ENCODE peak calls at places on chromosome 4, in five cellular contexts. One of them, this sample, is unnamed.

GRCh38 chr4:109560687-109561452 is 824 bp downstream of the MCUB start:
- DNase-seq in psoas muscle: peak
- DNase-seq in bronchial epithelial cell: peak
- DNase-seq in cardiac fibroblast: peak
- DNase-seq in astrocyte of the spinal cord: peak
- DNase-seq in this sample: peak

GRCh38 chr4:7201351-7202305 is 9.3 kb downstream of the SORCS2 start:
- DNase-seq in astrocyte of the spinal cord: no peak
- DNase-seq in psoas muscle: no peak
- DNase-seq in bronchial epithelial cell: no peak
- DNase-seq in cardiac fibroblast: no peak
- DNase-seq in this sample: no peak

GRCh38 chr4:1767058-1767769 is 25.9 kb upstream of the FGFR3 start:
- DNase-seq in bronchial epithelial cell: no peak
- DNase-seq in psoas muscle: no peak
- DNase-seq in astrocyte of the spinal cord: no peak
- DNase-seq in cardiac fibroblast: no peak
- DNase-seq in this sample: no peak

GRCh38 chr4:33780952-33781655 is 2463.2 kb downstream of the ARAP2 start:
- DNase-seq in astrocyte of the spinal cord: peak
- DNase-seq in bronchial epithelial cell: peak
- DNase-seq in cardiac fibroblast: peak
- DNase-seq in psoas muscle: no peak
- DNase-seq in this sample: peak

GRCh38 chr4:78707268-78707667 is 68.9 kb upstream of the BMP2K start:
- DNase-seq in astrocyte of the spinal cord: no peak
- DNase-seq in psoas muscle: no peak
- DNase-seq in bronchial epithelial cell: no peak
- DNase-seq in cardiac fibroblast: no peak
- DNase-seq in this sample: no peak

GRCh38 chr4:128601992-128602695 is 207.4 kb upstream of the JADE1 start:
- DNase-seq in psoas muscle: no peak
- DNase-seq in bronchial epithelial cell: peak
- DNase-seq in astrocyte of the spinal cord: peak
- DNase-seq in cardiac fibroblast: peak
- DNase-seq in this sample: peak

GRCh38 chr4:156060661-156061060 is 107.0 kb upstream of the CTSO start:
- DNase-seq in astrocyte of the spinal cord: no peak
- DNase-seq in bronchial epithelial cell: no peak
- DNase-seq in cardiac fibroblast: no peak
- DNase-seq in psoas muscle: no peak
- DNase-seq in this sample: no peak

GRCh38 chr4:95219109-95219508 is 329.7 kb downstream of the UNC5C start:
- DNase-seq in bronchial epithelial cell: no peak
- DNase-seq in cardiac fibroblast: peak
- DNase-seq in astrocyte of the spinal cord: peak
- DNase-seq in psoas muscle: no peak
- DNase-seq in this sample: peak

GRCh38 chr4:184217569-184218131 is at the start of gene ENPP6:
- DNase-seq in cardiac fibroblast: no peak
- DNase-seq in psoas muscle: no peak
- DNase-seq in astrocyte of the spinal cord: no peak
- DNase-seq in bronchial epithelial cell: no peak
- DNase-seq in this sample: no peak

GRCh38 chr4:119300072-119300387 is 21.9 kb downstream of the FABP2 start:
- DNase-seq in bronchial epithelial cell: peak
- DNase-seq in cardiac fibroblast: peak
- DNase-seq in psoas muscle: peak
- DNase-seq in astrocyte of the spinal cord: no peak
- DNase-seq in this sample: peak

GRCh38 chr4:151558496-151559113 is 149.6 kb downstream of the FHIP1A start:
- DNase-seq in astrocyte of the spinal cord: no peak
- DNase-seq in cardiac fibroblast: no peak
- DNase-seq in psoas muscle: no peak
- DNase-seq in bronchial epithelial cell: no peak
- DNase-seq in this sample: no peak

GRCh38 chr4:87018751-87019150 is 83.9 kb downstream of the AFF1 start:
- DNase-seq in cardiac fibroblast: no peak
- DNase-seq in psoas muscle: no peak
- DNase-seq in bronchial epithelial cell: no peak
- DNase-seq in astrocyte of the spinal cord: no peak
- DNase-seq in this sample: no peak

GRCh38 chr4:77742054-77742453 is 77.1 kb downstream of the CNOT6L start:
- DNase-seq in cardiac fibroblast: peak
- DNase-seq in psoas muscle: no peak
- DNase-seq in astrocyte of the spinal cord: no peak
- DNase-seq in bronchial epithelial cell: peak
- DNase-seq in this sample: peak

GRCh38 chr4:41129128-41129754 is 85.1 kb downstream of the APBB2 start:
- DNase-seq in psoas muscle: no peak
- DNase-seq in bronchial epithelial cell: no peak
- DNase-seq in astrocyte of the spinal cord: no peak
- DNase-seq in cardiac fibroblast: no peak
- DNase-seq in this sample: no peak

GRCh38 chr4:185412412-185412811 is 13.4 kb downstream of the UFSP2 start:
- DNase-seq in astrocyte of the spinal cord: no peak
- DNase-seq in bronchial epithelial cell: no peak
- DNase-seq in psoas muscle: no peak
- DNase-seq in cardiac fibroblast: no peak
- DNase-seq in this sample: no peak

GRCh38 chr4:163988921-163989320 is 494.4 kb downstream of the TMA16 start:
- DNase-seq in astrocyte of the spinal cord: no peak
- DNase-seq in cardiac fibroblast: no peak
- DNase-seq in psoas muscle: no peak
- DNase-seq in bronchial epithelial cell: no peak
- DNase-seq in this sample: no peak

GRCh38 chr4:92952897-92953296 is 649.1 kb downstream of the GRID2 start:
- DNase-seq in psoas muscle: no peak
- DNase-seq in bronchial epithelial cell: no peak
- DNase-seq in astrocyte of the spinal cord: no peak
- DNase-seq in cardiac fibroblast: no peak
- DNase-seq in this sample: no peak

GRCh38 chr4:56626963-56627362 is 54.1 kb downstream of the HOPX start:
- DNase-seq in astrocyte of the spinal cord: no peak
- DNase-seq in psoas muscle: no peak
- DNase-seq in bronchial epithelial cell: no peak
- DNase-seq in cardiac fibroblast: peak
- DNase-seq in this sample: no peak

GRCh38 chr4:77538574-77539157 is 67.0 kb upstream of the CXCL13 start:
- DNase-seq in psoas muscle: no peak
- DNase-seq in cardiac fibroblast: peak
- DNase-seq in bronchial epithelial cell: peak
- DNase-seq in astrocyte of the spinal cord: peak
- DNase-seq in this sample: peak

GRCh38 chr4:20042769-20043168 is 208.9 kb upstream of the SLIT2 start:
- DNase-seq in bronchial epithelial cell: peak
- DNase-seq in psoas muscle: no peak
- DNase-seq in cardiac fibroblast: no peak
- DNase-seq in astrocyte of the spinal cord: no peak
- DNase-seq in this sample: no peak

GRCh38 chr4:183797445-183798248 is 107.5 kb upstream of the STOX2 start:
- DNase-seq in astrocyte of the spinal cord: peak
- DNase-seq in bronchial epithelial cell: peak
- DNase-seq in psoas muscle: peak
- DNase-seq in cardiac fibroblast: peak
- DNase-seq in this sample: peak

GRCh38 chr4:26762650-26763049 is 98.0 kb upstream of the STIM2 start:
- DNase-seq in astrocyte of the spinal cord: no peak
- DNase-seq in psoas muscle: no peak
- DNase-seq in cardiac fibroblast: peak
- DNase-seq in bronchial epithelial cell: peak
- DNase-seq in this sample: peak

DNA sequence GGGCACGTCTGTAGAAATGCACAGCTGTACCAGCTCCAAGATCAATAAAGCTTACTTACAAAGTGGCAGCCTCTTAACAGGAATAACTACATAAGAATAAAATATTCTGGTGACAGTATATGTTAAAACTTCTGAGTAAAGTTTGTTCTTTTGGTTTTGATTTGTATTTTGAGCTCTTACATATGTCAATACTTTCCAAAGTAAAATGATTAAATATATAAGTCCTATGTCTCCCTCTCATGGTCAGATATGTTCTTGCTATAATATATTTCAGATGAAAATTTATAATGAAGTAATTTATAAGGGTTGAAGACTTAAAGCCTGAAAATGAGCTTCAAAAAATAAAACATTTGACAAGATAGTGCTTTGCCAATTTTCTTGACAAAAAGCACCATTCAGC is 254.4 kb downstream of the NPFFR2 start:
- DNase-seq in cardiac fibroblast: peak
- DNase-seq in bronchial epithelial cell: peak
- DNase-seq in astrocyte of the spinal cord: peak
- DNase-seq in psoas muscle: no peak
- DNase-seq in this sample: peak
- TF ChIP-seq CTCF in cardiac fibroblast: peak
- TF ChIP-seq CTCF in bronchial epithelial cell: no peak
- TF ChIP-seq CTCF in astrocyte of the spinal cord: peak
- TF ChIP-seq CTCF in psoas muscle: no peak
- TF ChIP-seq CTCF in this sample: no peak

GRCh38 chr4:3724319-3725231 is 41.6 kb upstream of the ADRA2C start:
- DNase-seq in astrocyte of the spinal cord: no peak
- DNase-seq in psoas muscle: no peak
- DNase-seq in cardiac fibroblast: no peak
- DNase-seq in bronchial epithelial cell: no peak
- DNase-seq in this sample: no peak
- H3K4me3 ChIP-seq in astrocyte of the spinal cord: no peak
- H3K4me3 ChIP-seq in psoas muscle: no peak
- H3K4me3 ChIP-seq in cardiac fibroblast: no peak
- H3K4me3 ChIP-seq in bronchial epithelial cell: no peak
- H3K4me3 ChIP-seq in this sample: no peak

DNA sequence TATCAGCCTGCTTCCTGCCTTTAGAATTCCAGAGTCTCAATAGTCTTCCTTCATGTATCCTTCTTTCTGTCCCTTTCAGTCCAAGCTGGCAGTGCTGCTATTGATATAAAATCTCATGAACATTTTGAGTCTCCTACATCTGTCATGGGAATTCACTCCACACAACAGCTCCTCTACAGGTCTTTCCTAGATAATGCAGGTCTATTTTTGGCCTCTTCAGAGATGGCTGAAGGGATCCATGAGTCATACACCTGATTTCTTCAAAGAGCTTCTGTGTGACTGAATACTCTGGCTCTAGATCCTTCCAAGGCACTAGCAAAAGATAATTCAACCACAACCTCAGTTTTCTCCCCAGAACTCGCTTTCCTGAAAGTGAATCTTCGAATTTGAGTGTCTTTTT is 115.4 kb downstream of the STPG2 start:
- DNase-seq in astrocyte of the spinal cord: peak
- DNase-seq in bronchial epithelial cell: peak
- DNase-seq in psoas muscle: no peak
- DNase-seq in cardiac fibroblast: peak
- DNase-seq in this sample: peak
- TF ChIP-seq CTCF in astrocyte of the spinal cord: peak
- TF ChIP-seq CTCF in bronchial epithelial cell: peak
- TF ChIP-seq CTCF in psoas muscle: no peak
- TF ChIP-seq CTCF in cardiac fibroblast: no peak
- TF ChIP-seq CTCF in this sample: no peak

GRCh38 chr4:15779336-15779735 is 1.2 kb downstream of the CD38 start:
- DNase-seq in cardiac fibroblast: peak
- DNase-seq in astrocyte of the spinal cord: peak
- DNase-seq in psoas muscle: peak
- DNase-seq in bronchial epithelial cell: peak
- DNase-seq in this sample: peak
- H3K4me3 ChIP-seq in cardiac fibroblast: peak
- H3K4me3 ChIP-seq in astrocyte of the spinal cord: peak
- H3K4me3 ChIP-seq in psoas muscle: peak
- H3K4me3 ChIP-seq in bronchial epithelial cell: peak
- H3K4me3 ChIP-seq in this sample: peak

GRCh38 chr4:70984587-70984986 is 8.9 kb upstream of the DCK start:
- DNase-seq in astrocyte of the spinal cord: no peak
- DNase-seq in bronchial epithelial cell: no peak
- DNase-seq in psoas muscle: no peak
- DNase-seq in cardiac fibroblast: no peak
- DNase-seq in this sample: no peak
- TF ChIP-seq CTCF in astrocyte of the spinal cord: no peak
- TF ChIP-seq CTCF in bronchial epithelial cell: no peak
- TF ChIP-seq CTCF in psoas muscle: no peak
- TF ChIP-seq CTCF in cardiac fibroblast: no peak
- TF ChIP-seq CTCF in this sample: no peak

GRCh38 chr4:16609170-16609758 is 289.2 kb downstream of the LDB2 start:
- DNase-seq in psoas muscle: no peak
- DNase-seq in astrocyte of the spinal cord: no peak
- DNase-seq in cardiac fibroblast: no peak
- DNase-seq in bronchial epithelial cell: no peak
- DNase-seq in this sample: no peak

GRCh38 chr4:16607241-16607640 is 291.2 kb downstream of the LDB2 start:
- DNase-seq in bronchial epithelial cell: no peak
- DNase-seq in astrocyte of the spinal cord: no peak
- DNase-seq in psoas muscle: no peak
- DNase-seq in cardiac fibroblast: no peak
- DNase-seq in this sample: no peak

GRCh38 chr4:16608123-16608522 is 290.3 kb downstream of the LDB2 start:
- DNase-seq in bronchial epithelial cell: no peak
- DNase-seq in astrocyte of the spinal cord: no peak
- DNase-seq in psoas muscle: no peak
- DNase-seq in cardiac fibroblast: no peak
- DNase-seq in this sample: peak

GRCh38 chr4:16607693-16608092 is 290.8 kb downstream of the LDB2 start:
- DNase-seq in psoas muscle: no peak
- DNase-seq in astrocyte of the spinal cord: no peak
- DNase-seq in cardiac fibroblast: no peak
- DNase-seq in bronchial epithelial cell: no peak
- DNase-seq in this sample: no peak

DNA sequence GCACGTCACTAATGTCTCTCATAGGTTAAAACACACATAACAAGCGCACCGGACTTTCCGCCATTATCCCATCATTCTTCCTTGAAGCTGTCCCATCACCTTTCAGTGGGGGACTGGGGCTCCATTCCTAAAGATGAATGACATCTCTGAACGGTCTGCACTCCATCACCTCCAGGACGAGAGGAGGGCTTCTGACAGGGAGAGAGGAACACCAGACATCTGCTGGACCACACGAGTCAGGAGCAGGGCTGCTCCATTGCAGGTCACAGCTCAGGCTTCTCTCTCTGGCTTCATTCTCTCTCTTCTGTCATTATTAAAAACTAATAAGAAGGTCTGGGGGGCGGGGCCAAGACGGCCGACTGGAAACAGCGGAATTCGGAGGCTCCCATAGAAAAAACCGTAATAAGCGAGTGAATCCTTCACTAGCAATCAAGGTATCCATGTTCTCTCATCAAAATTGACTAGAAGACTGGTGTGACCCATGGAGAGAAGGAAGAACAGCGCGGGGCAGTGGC is 289.8 kb downstream of the LDB2 start:
- DNase-seq in bronchial epithelial cell: no peak
- DNase-seq in astrocyte of the spinal cord: no peak
- DNase-seq in cardiac fibroblast: no peak
- DNase-seq in psoas muscle: no peak
- DNase-seq in this sample: no peak
- H3K4me3 ChIP-seq in bronchial epithelial cell: no peak
- H3K4me3 ChIP-seq in astrocyte of the spinal cord: no peak
- H3K4me3 ChIP-seq in cardiac fibroblast: no peak
- H3K4me3 ChIP-seq in psoas muscle: no peak
- H3K4me3 ChIP-seq in this sample: no peak